ENCODE peak calls at places on chromosome X, in nine cellular contexts. Q is CD4-positive, CD25-positive, alpha-beta regulatory T cell; D is tibial nerve; G is lower leg skin; Z is T47D; X is SJSA1; T is omental fat pad; V is NCI-H69; U is progenitor cell of endocrine pancreas. W is an unnamed sample.

GRCh38 chrX:15165832-15166231 is 104.1 kb downstream of the ASB9 start:
- DNase-seq in D (no peak), Z (no peak), X (no peak), T (no peak), Q (no peak), U (no peak), G (no peak), V (no peak), W (no peak)

GRCh38 chrX:155768036-155768769 is 112.9 kb upstream of the VAMP7 start:
- DNase-seq in V (peak), Q (no peak), X (peak), T (no peak), U (no peak), G (no peak), Z (no peak), D (no peak), W (no peak)

GRCh38 chrX:54423161-54423888 is 16.9 kb upstream of the TSR2 start:
- DNase-seq in Q (no peak), V (no peak), G (no peak), X (no peak), D (no peak), Z (no peak), T (no peak), U (no peak), W (peak)

GRCh38 chrX:120302434-120302833 is 8.8 kb downstream of the TMEM255A start:
- DNase-seq in X (no peak), T (no peak), V (peak), U (no peak), Q (no peak), G (no peak), Z (no peak), D (no peak), W (no peak)

GRCh38 chrX:15908891-15909290 is 54.3 kb upstream of the AP1S2 start:
- DNase-seq in Q (no peak), Z (no peak), T (no peak), V (no peak), G (no peak), D (no peak), U (no peak), X (no peak), W (no peak)

GRCh38 chrX:1185556-1185955 is 26.9 kb downstream of the CRLF2 start:
- DNase-seq in T (no peak), Z (no peak), Q (no peak), D (no peak), U (no peak), G (no peak), X (no peak), V (no peak), W (no peak)

GRCh38 chrX:136251042-136251991 is at the start of gene MAP7D3:
- DNase-seq in X (peak), V (peak), U (peak), Q (peak), D (peak), G (no peak), Z (no peak), T (no peak), W (peak)

GRCh38 chrX:72685810-72686465 is 28.2 kb downstream of the PHKA1 start:
- DNase-seq in Z (peak), U (no peak), G (peak), T (no peak), X (no peak), V (no peak), D (no peak), Q (no peak), W (no peak)

GRCh38 chrX:126552313-126553022 is at the start of gene DCAF12L1:
- DNase-seq in T (no peak), Q (no peak), V (no peak), D (no peak), X (no peak), G (no peak), Z (no peak), U (peak), W (no peak)